ENCODE peak calls at places on chromosome 4, in seven cellular contexts. B is cardiac muscle cell, I is brain microvascular endothelial cell, H is psoas muscle, W is mammary epithelial cell, S is right lobe of liver, N is NB4. T is an unnamed sample.

GRCh38 chr4:1731180-1731579 is 9.9 kb downstream of the TACC3 start:
- DNase-seq in B (no peak), S (no peak), N (no peak), H (no peak), W (peak), I (no peak), T (no peak)

GRCh38 chr4:31107362-31107761 is 387.2 kb downstream of the PCDH7 start:
- DNase-seq in S (no peak), I (no peak), B (no peak), N (no peak), W (peak), H (no peak), T (no peak)

GRCh38 chr4:164485169-164485568 is 268.8 kb upstream of the SMIM31 start:
- DNase-seq in H (no peak), S (no peak), B (no peak), N (no peak), W (no peak), I (no peak), T (no peak)

GRCh38 chr4:86831262-86832090 is 17.7 kb downstream of the SLC10A6 start:
- DNase-seq in I (peak), B (peak), W (peak), H (peak), N (no peak), S (no peak), T (no peak)

GRCh38 chr4:84319124-84319523 is 180.0 kb downstream of the NKX6-1 start:
- DNase-seq in S (peak), N (peak), I (peak), B (peak), W (peak), H (peak), T (no peak)

GRCh38 chr4:147927377-147928137 is 195.7 kb downstream of the ARHGAP10 start:
- DNase-seq in W (no peak), S (no peak), N (no peak), H (no peak), I (peak), B (no peak), T (no peak)

GRCh38 chr4:54268151-54268550 is 39.1 kb downstream of the PDGFRA start:
- DNase-seq in I (no peak), B (no peak), H (no peak), N (no peak), S (no peak), W (peak), T (no peak)

GRCh38 chr4:46432923-46433322 is 43.0 kb upstream of the GABRA2 start:
- DNase-seq in I (no peak), B (peak), H (no peak), N (no peak), S (no peak), W (peak), T (peak)

GRCh38 chr4:129410115-129410514 is 314.2 kb downstream of the C4orf33 start:
- DNase-seq in B (no peak), W (no peak), I (no peak), H (no peak), S (no peak), N (no peak), T (no peak)

GRCh38 chr4:168515222-168516011 is 18.6 kb downstream of the PALLD start:
- DNase-seq in H (no peak), B (no peak), I (no peak), S (peak), W (no peak), N (no peak), T (no peak)

GRCh38 chr4:175833574-175834350 is 21.7 kb upstream of the GPM6A start:
- DNase-seq in W (no peak), N (no peak), B (no peak), S (no peak), H (no peak), I (no peak), T (no peak)

GRCh38 chr4:109942292-109942926 is 29.7 kb downstream of the EGF start:
- DNase-seq in B (peak), W (no peak), I (no peak), N (no peak), S (peak), H (no peak), T (no peak)

GRCh38 chr4:28966982-28967381 is 1753.2 kb upstream of the PCDH7 start:
- DNase-seq in B (peak), H (no peak), N (no peak), W (peak), I (peak), S (no peak), T (no peak)

GRCh38 chr4:25861951-25862410 is 807 bp downstream of the SEL1L3 start:
- DNase-seq in N (peak), I (no peak), H (no peak), S (peak), B (peak), W (no peak), T (no peak)

GRCh38 chr4:16195209-16195608 is 31.1 kb downstream of the TAPT1 start:
- DNase-seq in I (no peak), H (no peak), B (no peak), W (no peak), N (no peak), S (no peak), T (no peak)

GRCh38 chr4:123248260-123248659 is 148.3 kb upstream of the SPRY1 start:
- DNase-seq in B (peak), I (no peak), H (no peak), S (no peak), W (no peak), N (no peak), T (no peak)

GRCh38 chr4:52873861-52874343 is 11.8 kb downstream of the RASL11B start:
- DNase-seq in B (peak), S (no peak), W (no peak), I (no peak), H (no peak), N (no peak), T (no peak)

GRCh38 chr4:10620935-10621488 is 63.6 kb downstream of the CLNK start:
- DNase-seq in W (no peak), S (no peak), B (no peak), N (no peak), I (no peak), H (no peak), T (no peak)

GRCh38 chr4:152616804-152617203 is 63.0 kb downstream of the TMEM154 start:
- DNase-seq in N (no peak), I (no peak), W (no peak), H (no peak), S (no peak), B (no peak), T (no peak)

GRCh38 chr4:14668296-14668695 is 334.0 kb upstream of the CPEB2 start:
- DNase-seq in H (no peak), S (no peak), N (no peak), B (no peak), I (no peak), W (no peak), T (no peak)

GRCh38 chr4:14667624-14668295 is 334.5 kb upstream of the CPEB2 start:
- DNase-seq in B (no peak), I (peak), H (no peak), W (peak), N (no peak), S (no peak), T (no peak)

DNA sequence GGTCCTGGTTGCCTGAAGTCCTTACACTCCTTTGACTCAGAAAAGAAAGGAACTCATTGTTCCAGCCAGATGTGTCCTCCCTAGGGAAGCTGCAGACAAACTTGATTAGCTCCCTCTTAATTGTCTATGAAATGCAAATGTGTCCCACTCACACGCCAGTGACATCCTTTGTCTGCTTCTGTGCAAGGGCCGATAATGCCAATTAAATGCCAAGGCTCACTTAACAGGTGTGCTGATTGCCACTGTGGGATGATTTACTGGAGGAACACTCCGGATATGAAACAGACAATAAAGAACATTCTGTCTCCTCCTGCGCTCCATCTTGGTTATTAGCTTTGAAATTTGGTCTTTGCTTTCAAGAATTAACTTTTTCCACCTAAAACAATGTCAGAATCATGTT is 332.9 kb upstream of the CPEB2 start:
- DNase-seq in B (no peak), N (no peak), H (no peak), W (no peak), I (no peak), S (no peak), T (no peak)
- H3K4me3 ChIP-seq in B (no peak), N (no peak), H (no peak), W (no peak), I (no peak), S (no peak), T (no peak)

DNA sequence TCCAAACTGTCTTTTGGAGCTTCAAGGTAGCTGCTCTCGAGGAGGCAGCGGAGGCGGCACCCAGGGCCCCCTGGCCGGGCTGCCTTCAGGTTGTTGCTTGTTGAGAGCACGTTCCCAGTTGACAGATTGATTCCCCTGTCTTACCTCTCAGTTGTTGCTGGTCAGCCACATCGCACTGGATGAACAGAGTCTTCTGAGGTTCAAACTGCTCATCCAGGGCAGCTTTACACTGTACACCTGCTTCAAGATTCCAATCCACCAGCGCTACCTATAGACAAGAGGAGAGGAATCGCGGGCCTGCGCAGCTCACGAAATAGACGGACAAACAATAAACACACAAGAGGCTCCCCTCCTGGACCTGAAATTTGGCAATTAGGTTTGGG is 497 bp downstream of the HPGD start:
- DNase-seq in N (no peak), I (no peak), W (peak), H (no peak), B (no peak), S (peak), T (no peak)
- TF ChIP-seq CTCF in N (no peak), I (no peak), W (peak), H (no peak), B (no peak), S (no peak), T (no peak)

DNA sequence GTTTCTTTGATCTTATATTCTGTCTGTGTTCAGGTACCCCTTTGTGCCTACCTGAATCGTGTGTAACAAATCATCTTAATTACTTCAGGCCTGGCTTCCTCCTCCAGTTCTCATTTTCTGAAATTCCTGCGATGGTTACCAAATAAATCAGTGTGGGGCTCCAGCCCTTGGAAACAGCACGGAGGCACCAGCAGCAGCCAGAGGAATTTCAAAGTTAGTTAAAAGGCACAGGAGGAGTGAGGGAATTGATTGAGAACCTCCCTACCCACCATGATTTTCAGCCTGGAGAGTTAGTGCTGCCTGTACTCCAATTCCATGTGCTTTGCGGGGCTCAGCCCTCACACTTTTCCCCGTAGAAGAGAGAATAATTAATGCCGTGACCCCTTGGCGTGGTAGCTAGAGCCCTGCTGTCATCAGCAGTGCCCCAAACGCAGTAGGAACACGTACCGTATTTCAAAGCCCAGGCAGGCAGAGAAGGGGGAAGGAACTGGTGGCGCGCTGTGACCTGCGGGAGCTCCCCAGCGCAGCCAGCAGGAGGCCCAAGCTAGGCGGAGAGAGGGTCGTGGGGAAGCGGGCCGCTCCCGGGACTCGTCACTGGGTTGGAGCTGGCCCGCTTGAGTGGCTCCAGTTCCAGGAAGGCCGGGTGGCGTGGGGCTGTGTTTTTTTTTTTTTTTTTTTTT is 84.0 kb upstream of the IGFBP7 start:
- DNase-seq in B (peak), W (no peak), H (no peak), I (no peak), S (no peak), N (no peak), T (no peak)
- H3K4me3 ChIP-seq in B (no peak), W (no peak), H (no peak), I (no peak), S (no peak), N (no peak), T (no peak)

DNA sequence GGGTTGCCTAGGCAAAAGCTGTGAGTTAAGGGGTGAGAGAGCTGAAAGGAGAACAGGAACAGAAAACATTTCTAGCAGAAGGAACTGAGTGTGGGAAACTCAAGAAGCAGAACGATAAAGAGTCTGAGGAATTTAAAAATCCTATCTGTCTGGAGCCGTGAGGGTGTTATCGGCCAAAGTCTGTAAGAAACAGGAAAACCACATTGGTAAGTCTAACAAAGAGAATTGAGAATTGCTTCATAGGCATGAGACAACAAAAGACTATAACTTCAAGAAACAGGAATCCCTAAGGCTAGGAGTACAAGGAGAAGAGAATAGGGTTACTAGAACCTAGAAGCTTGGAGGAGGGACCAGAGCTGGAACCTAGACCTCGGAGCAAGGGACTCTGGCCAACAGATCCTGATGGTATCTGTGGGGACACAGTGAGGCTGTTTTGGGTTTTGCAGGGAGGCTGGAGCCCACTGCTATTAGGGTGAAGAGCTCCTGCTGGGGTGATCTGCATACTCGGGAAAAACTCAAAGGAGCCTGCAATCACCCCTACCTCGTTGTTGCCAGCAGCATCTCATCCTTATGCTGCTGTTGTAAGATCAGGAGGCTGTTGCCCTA is 175.6 kb downstream of the FBXO8 start:
- DNase-seq in H (no peak), N (peak), W (no peak), I (no peak), S (no peak), B (peak), T (no peak)
- TF ChIP-seq CTCF in H (no peak), N (no peak), W (no peak), I (no peak), S (no peak), B (no peak), T (no peak)

DNA sequence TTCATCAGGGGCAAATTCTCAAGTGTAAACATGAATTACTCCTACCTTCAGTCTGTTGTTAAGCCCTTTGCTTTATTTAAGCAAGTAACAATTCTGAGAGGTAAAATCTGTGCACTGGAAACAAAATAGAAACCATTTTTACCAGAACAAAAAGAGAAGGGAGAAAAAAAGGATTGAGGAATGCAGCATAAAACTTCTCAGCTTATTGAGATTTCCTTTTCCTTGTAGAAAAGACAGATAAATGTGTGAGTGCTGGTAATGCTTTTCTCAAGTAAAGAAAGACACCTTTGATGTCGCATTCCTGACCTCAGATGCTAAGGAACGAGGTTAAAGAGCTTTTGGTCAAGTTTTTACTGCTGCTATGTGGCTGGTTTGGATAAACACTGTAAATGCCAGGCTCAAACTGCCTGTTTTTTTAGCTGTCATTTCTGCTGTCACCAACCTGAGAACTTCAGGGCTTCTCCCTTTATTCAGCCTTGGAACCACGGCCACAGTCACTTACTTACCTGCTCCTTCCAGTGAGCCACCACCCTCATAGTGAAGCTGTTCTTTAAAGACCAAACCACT is 153.0 kb upstream of the ANK2 start:
- DNase-seq in B (no peak), W (no peak), N (no peak), S (no peak), H (no peak), I (no peak), T (no peak)
- H3K4me3 ChIP-seq in B (no peak), W (no peak), N (no peak), S (no peak), H (no peak), I (no peak), T (no peak)

GRCh38 chr4:112854420-112854819 is 195.0 kb upstream of the ANK2 start:
- DNase-seq in H (no peak), W (no peak), N (no peak), S (no peak), B (no peak), I (no peak), T (no peak)

GRCh38 chr4:112852586-112852985 is 196.9 kb upstream of the ANK2 start:
- DNase-seq in N (no peak), I (no peak), H (no peak), W (no peak), B (no peak), S (no peak), T (no peak)

GRCh38 chr4:112855058-112855457 is 194.4 kb upstream of the ANK2 start:
- DNase-seq in S (no peak), I (no peak), H (no peak), W (no peak), N (no peak), B (no peak), T (no peak)

GRCh38 chr4:112857461-112857860 is 192.0 kb upstream of the ANK2 start:
- DNase-seq in H (no peak), B (peak), N (no peak), W (peak), S (no peak), I (peak), T (no peak)

GRCh38 chr4:112853662-112854256 is 195.7 kb upstream of the ANK2 start:
- DNase-seq in S (no peak), B (peak), W (no peak), H (no peak), N (peak), I (no peak), T (no peak)
- TF ChIP-seq CTCF in S (peak), B (peak), W (peak), H (peak), N (peak), I (peak), T (peak)

DNA sequence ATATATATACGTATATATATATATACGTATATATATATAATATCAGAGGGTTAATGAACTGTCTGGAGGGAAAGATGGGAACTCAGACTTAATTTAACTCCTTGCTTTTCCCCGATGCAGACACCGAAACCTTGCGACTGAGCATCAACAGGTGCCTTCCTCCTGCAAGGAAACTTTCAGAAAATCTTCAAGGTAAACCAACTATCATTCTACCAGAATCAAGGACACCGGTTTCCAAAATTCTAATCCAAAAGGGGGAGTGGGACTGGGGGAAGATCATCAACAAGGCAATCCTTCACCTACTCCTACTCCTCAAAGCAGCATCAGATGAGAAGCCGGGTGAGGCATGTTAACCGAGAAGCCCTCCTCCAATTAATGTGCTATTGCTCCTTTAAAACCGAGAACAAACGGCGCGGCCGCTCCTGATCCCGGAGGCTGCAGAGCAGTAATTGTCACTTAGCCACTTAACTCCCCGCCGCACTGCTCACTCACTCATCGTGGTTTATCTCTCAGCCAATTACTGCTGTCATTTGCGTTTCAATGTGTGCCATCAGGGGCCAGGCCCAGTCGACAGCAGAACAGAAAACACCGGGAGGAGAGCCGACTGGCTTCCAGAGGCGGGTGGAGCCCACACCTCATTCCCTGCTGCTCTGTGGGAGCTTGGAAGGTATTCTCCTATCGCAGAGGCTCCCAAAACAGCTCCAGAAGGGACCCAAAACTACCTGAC is 61.7 kb downstream of the MAML3 start:
- DNase-seq in I (no peak), H (peak), S (no peak), N (peak), W (peak), B (no peak), T (peak)
- H3K4me3 ChIP-seq in I (peak), H (peak), S (peak), N (peak), W (peak), B (no peak), T (peak)

GRCh38 chr4:117773067-117773946 is 261.0 kb upstream of the NDST3 start:
- DNase-seq in I (no peak), W (no peak), B (no peak), S (no peak), N (no peak), H (no peak), T (no peak)

GRCh38 chr4:117770269-117771087 is 263.8 kb upstream of the NDST3 start:
- DNase-seq in N (no peak), H (no peak), S (peak), B (no peak), I (no peak), W (no peak), T (peak)

GRCh38 chr4:117768610-117769009 is 265.7 kb upstream of the NDST3 start:
- DNase-seq in B (no peak), H (no peak), I (no peak), S (no peak), W (no peak), N (no peak), T (no peak)

GRCh38 chr4:117777721-117778120 is 256.6 kb upstream of the NDST3 start:
- DNase-seq in W (no peak), H (no peak), I (no peak), B (no peak), N (no peak), S (no peak), T (no peak)

GRCh38 chr4:117771647-117772337 is 262.5 kb upstream of the NDST3 start:
- DNase-seq in N (peak), W (no peak), B (no peak), I (no peak), S (no peak), H (no peak), T (no peak)
- TF ChIP-seq CTCF in N (peak), W (peak), B (no peak), I (peak), S (no peak), H (no peak), T (no peak)